ENCODE peak calls at places on chromosomes 2 and 18, in nine cellular contexts. R, L, C, U, B, A, Q, H and P are unnamed samples.

GRCh38 chr2:215826838-215827441 is 186.4 kb downstream of the MREG start:
- DNase-seq in R (no peak), Q (no peak), L (no peak), H (no peak), B (no peak), C (no peak), A (no peak), U (no peak), P (no peak)

GRCh38 chr2:233289590-233290424 is 17.8 kb upstream of the SAG start:
- DNase-seq in Q (no peak), R (no peak), B (no peak), A (peak; percentile 45), L (no peak), C (no peak), U (no peak), H (no peak), P (no peak)

GRCh38 chr18:76374330-76375281 is 120.4 kb downstream of the ZNF516 start:
- DNase-seq in L (no peak), B (no peak), C (no peak), Q (no peak), U (no peak), H (no peak), A (no peak), R (no peak), P (no peak)

GRCh38 chr2:18299423-18300212 is 260.8 kb downstream of the RDH14 start:
- DNase-seq in Q (no peak), C (no peak), L (peak; percentile 13), A (no peak), H (no peak), U (no peak), R (no peak), B (peak; percentile 23), P (no peak)

GRCh38 chr2:53740170-53740569 is 27.4 kb upstream of the CHAC2 start:
- DNase-seq in A (no peak), B (no peak), H (peak; percentile 1), U (no peak), L (no peak), Q (no peak), C (no peak), R (no peak), P (no peak)

GRCh38 chr2:102336502-102336945 is 19.1 kb upstream of the IL18R1 start:
- DNase-seq in A (no peak), L (no peak), R (peak; percentile 19), C (peak; percentile 57), H (no peak), Q (no peak), U (no peak), B (no peak), P (no peak)

GRCh38 chr2:97656129-97656755 is 7.6 kb downstream of the ACTR1B start:
- DNase-seq in B (no peak), L (no peak), H (no peak), C (no peak), U (no peak), R (no peak), A (no peak), Q (no peak), P (no peak)

GRCh38 chr2:30979822-30980245 is 158.4 kb downstream of the GALNT14 start:
- DNase-seq in H (peak; percentile 0), L (no peak), A (peak; percentile 17), Q (no peak), C (no peak), R (peak; percentile 32), U (peak; percentile 34), B (no peak), P (no peak)

GRCh38 chr2:220748875-220749479 is 823.1 kb downstream of the EPHA4 start:
- DNase-seq in B (no peak), L (no peak), U (no peak), A (no peak), R (no peak), H (no peak), C (no peak), Q (no peak), P (no peak)

GRCh38 chr2:46079996-46080560 is 217.1 kb upstream of the EPAS1 start:
- DNase-seq in A (no peak), Q (no peak), L (no peak), U (no peak), R (no peak), H (no peak), C (no peak), B (no peak), P (no peak)

GRCh38 chr2:109211324-109211723 is 82.3 kb downstream of the SH3RF3 start:
- DNase-seq in A (no peak), Q (no peak), C (no peak), B (no peak), H (no peak), R (no peak), U (no peak), L (no peak), P (no peak)

GRCh38 chr2:172445851-172446250 is 18.5 kb downstream of the ITGA6 start:
- DNase-seq in H (no peak), B (no peak), U (no peak), A (peak; percentile 54), L (no peak), C (no peak), Q (no peak), R (no peak), P (no peak)
- TF ChIP-seq POLR2A in H (no peak), B (no peak), U (no peak), A (no peak), L (no peak), C (no peak), Q (no peak), R (no peak), P (no peak)

GRCh38 chr18:3525870-3526420 is 76.0 kb downstream of the TGIF1 start:
- DNase-seq in H (no peak), R (peak; percentile 24), L (no peak), B (no peak), Q (no peak), U (no peak), C (no peak), A (no peak), P (peak; percentile 18)

GRCh38 chr18:3526421-3527354 is 76.7 kb downstream of the TGIF1 start:
- DNase-seq in R (peak; percentile 52), L (no peak), B (no peak), U (no peak), Q (no peak), H (no peak), A (no peak), C (no peak), P (no peak)

GRCh38 chr18:3520230-3521085 is 70.5 kb downstream of the TGIF1 start:
- DNase-seq in Q (no peak), R (no peak), C (no peak), U (no peak), L (no peak), B (no peak), A (no peak), H (no peak), P (no peak)

GRCh38 chr18:3528251-3528650 is 78.3 kb downstream of the TGIF1 start:
- DNase-seq in C (peak; percentile 20), L (no peak), R (no peak), Q (no peak), H (no peak), U (no peak), A (no peak), B (no peak), P (no peak)

GRCh38 chr18:3524706-3525105 is 74.7 kb downstream of the TGIF1 start:
- DNase-seq in H (no peak), B (no peak), Q (no peak), C (no peak), A (no peak), L (no peak), U (no peak), R (no peak), P (no peak)
- H3K4me1 ChIP-seq in H (no peaks in the 10 kb centered on the region), B (no peaks in the 10 kb centered on the region), Q (no peaks in the 10 kb centered on the region), C (peaks cover 28% of the 10 kb centered on the region), A (no peaks in the 10 kb centered on the region), L (no peaks in the 10 kb centered on the region), U (no peaks in the 10 kb centered on the region), R (peaks cover 13% of the 10 kb centered on the region), P (peaks cover 4% of the 10 kb centered on the region)

DNA sequence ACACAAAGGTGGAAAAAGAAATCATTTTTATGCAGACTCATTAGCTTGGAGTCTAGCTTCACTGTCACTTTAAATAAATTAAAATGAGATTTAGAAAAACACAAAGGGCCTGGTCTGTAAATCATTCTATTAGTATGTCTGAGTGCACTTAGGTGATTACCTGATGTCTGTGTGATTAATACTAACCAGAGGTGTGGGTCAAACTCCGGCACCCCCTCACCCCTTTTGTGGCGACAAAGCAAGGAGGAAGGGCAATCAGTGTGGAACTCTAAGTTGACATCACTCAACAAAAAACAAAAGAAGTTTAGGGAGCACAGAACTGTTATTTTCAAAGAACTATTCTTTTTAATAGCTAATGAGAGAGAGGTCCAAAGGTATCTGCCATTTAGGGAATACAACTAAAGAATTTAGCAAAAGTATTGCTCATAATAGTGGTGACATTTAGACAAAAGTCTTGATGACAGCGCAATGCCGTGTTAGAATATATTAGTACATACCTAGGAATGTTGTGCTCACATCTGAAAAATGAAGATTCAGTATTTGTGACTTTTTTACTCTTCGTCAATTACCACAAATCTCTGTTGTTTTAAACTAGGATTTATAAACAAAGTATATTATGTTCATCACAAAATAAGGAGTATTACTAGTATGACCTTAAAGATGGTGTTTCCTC is 66.3 kb downstream of the ZEB2 start:
- DNase-seq in C (no peak), Q (no peak), L (no peak), H (no peak), A (no peak), R (no peak), B (no peak), U (no peak), P (no peak)
- TF ChIP-seq POLR2A in C (no peak), Q (no peak), L (no peak), H (no peak), A (no peak), R (no peak), B (no peak), U (no peak), P (no peak)

GRCh38 chr2:55157474-55157884 is 74.6 kb downstream of the CLHC1 start:
- DNase-seq in A (no peak), C (no peak), U (no peak), H (no peak), Q (no peak), B (no peak), L (no peak), R (no peak), P (no peak)

GRCh38 chr2:55155206-55155605 is 76.9 kb downstream of the CLHC1 start:
- DNase-seq in C (no peak), H (no peak), L (no peak), B (no peak), Q (no peak), R (no peak), U (no peak), A (no peak), P (no peak)

GRCh38 chr2:55155764-55156221 is 76.3 kb downstream of the CLHC1 start:
- DNase-seq in U (no peak), Q (no peak), B (no peak), L (no peak), R (no peak), C (no peak), A (no peak), H (no peak), P (no peak)

GRCh38 chr2:55154525-55155030 is 77.5 kb downstream of the CLHC1 start:
- DNase-seq in R (no peak), H (no peak), Q (no peak), C (no peak), U (no peak), L (no peak), A (no peak), B (no peak), P (no peak)

DNA sequence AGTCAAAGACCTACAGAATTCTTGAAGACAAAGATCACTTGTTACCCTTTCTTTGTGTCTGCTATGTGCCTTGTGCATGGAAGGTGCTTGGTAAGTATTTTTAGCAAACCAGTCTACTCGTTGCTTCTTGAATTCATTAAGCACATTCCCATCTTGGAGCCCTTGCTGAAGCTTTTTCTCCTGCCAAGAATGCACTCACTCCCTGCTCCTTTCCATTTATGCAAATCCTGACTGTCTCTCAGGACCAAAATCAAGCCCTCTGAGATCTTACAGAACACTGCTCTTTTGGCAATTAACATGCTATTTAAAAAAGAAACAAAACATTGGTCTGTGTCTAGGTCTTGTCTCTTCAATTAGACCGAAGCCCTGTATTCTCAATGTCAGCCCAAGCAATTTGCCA is 75.8 kb downstream of the CLHC1 start:
- DNase-seq in B (no peak), H (no peak), C (no peak), A (no peak), R (no peak), Q (no peak), U (no peak), L (no peak), P (no peak)
- H3K4me1 ChIP-seq in B (peaks cover 75% of the 10 kb centered on the region), H (no peaks in the 10 kb centered on the region), C (peaks cover 55% of the 10 kb centered on the region), A (peaks cover 4% of the 10 kb centered on the region), R (peaks cover 21% of the 10 kb centered on the region), Q (peaks cover 89% of the 10 kb centered on the region), U (peaks cover 18% of the 10 kb centered on the region), L (peaks cover 77% of the 10 kb centered on the region), P (peaks cover 79% of the 10 kb centered on the region)